ENCODE peak calls at places on chromosome 10, in ten cellular contexts. One of them, this sample, is unnamed.

GRCh38 chr10:131751827-131752775 is 148.7 kb upstream of the PPP2R2D start:
- DNase-seq in AG08395: no peak
- DNase-seq in naive thymus-derived CD4-positive, alpha-beta T cell: no peak
- DNase-seq in fibroblast of mammary gland: no peak
- DNase-seq in activated T-cell treated with anti-CD3 and anti-CD28 coated beads for 1 hour: no peak
- DNase-seq in RPMI7951: no peak
- DNase-seq in progenitor cell of endocrine pancreas: no peak
- DNase-seq in GM12878: no peak
- DNase-seq in Karpas-422: no peak
- DNase-seq in posterior cingulate gyrus: no peak
- DNase-seq in this sample: no peak

GRCh38 chr10:480928-481551 is 208.4 kb downstream of the DIP2C start:
- DNase-seq in activated T-cell treated with anti-CD3 and anti-CD28 coated beads for 1 hour: no peak
- DNase-seq in posterior cingulate gyrus: no peak
- DNase-seq in progenitor cell of endocrine pancreas: no peak
- DNase-seq in fibroblast of mammary gland: peak
- DNase-seq in RPMI7951: no peak
- DNase-seq in GM12878: no peak
- DNase-seq in AG08395: no peak
- DNase-seq in naive thymus-derived CD4-positive, alpha-beta T cell: no peak
- DNase-seq in Karpas-422: no peak
- DNase-seq in this sample: no peak

GRCh38 chr10:14478639-14479038 is 147.9 kb upstream of the FRMD4A start:
- DNase-seq in activated T-cell treated with anti-CD3 and anti-CD28 coated beads for 1 hour: no peak
- DNase-seq in naive thymus-derived CD4-positive, alpha-beta T cell: no peak
- DNase-seq in RPMI7951: peak
- DNase-seq in AG08395: peak
- DNase-seq in progenitor cell of endocrine pancreas: no peak
- DNase-seq in posterior cingulate gyrus: peak
- DNase-seq in Karpas-422: peak
- DNase-seq in fibroblast of mammary gland: peak
- DNase-seq in GM12878: no peak
- DNase-seq in this sample: no peak

GRCh38 chr10:26733750-26734568 is 36.5 kb downstream of the PDSS1 start:
- DNase-seq in fibroblast of mammary gland: no peak
- DNase-seq in RPMI7951: no peak
- DNase-seq in naive thymus-derived CD4-positive, alpha-beta T cell: no peak
- DNase-seq in GM12878: no peak
- DNase-seq in activated T-cell treated with anti-CD3 and anti-CD28 coated beads for 1 hour: no peak
- DNase-seq in AG08395: no peak
- DNase-seq in progenitor cell of endocrine pancreas: peak
- DNase-seq in posterior cingulate gyrus: no peak
- DNase-seq in Karpas-422: no peak
- DNase-seq in this sample: no peak

GRCh38 chr10:113044015-113044755 is 94.1 kb downstream of the TCF7L2 start:
- DNase-seq in activated T-cell treated with anti-CD3 and anti-CD28 coated beads for 1 hour: no peak
- DNase-seq in Karpas-422: no peak
- DNase-seq in progenitor cell of endocrine pancreas: no peak
- DNase-seq in AG08395: no peak
- DNase-seq in fibroblast of mammary gland: no peak
- DNase-seq in posterior cingulate gyrus: no peak
- DNase-seq in RPMI7951: no peak
- DNase-seq in naive thymus-derived CD4-positive, alpha-beta T cell: no peak
- DNase-seq in GM12878: no peak
- DNase-seq in this sample: no peak

GRCh38 chr10:33434948-33435347 is 100.5 kb upstream of the NRP1 start:
- DNase-seq in progenitor cell of endocrine pancreas: no peak
- DNase-seq in Karpas-422: no peak
- DNase-seq in activated T-cell treated with anti-CD3 and anti-CD28 coated beads for 1 hour: no peak
- DNase-seq in AG08395: no peak
- DNase-seq in GM12878: no peak
- DNase-seq in RPMI7951: peak
- DNase-seq in naive thymus-derived CD4-positive, alpha-beta T cell: no peak
- DNase-seq in fibroblast of mammary gland: peak
- DNase-seq in posterior cingulate gyrus: no peak
- DNase-seq in this sample: no peak

GRCh38 chr10:2925631-2926030 is 141.7 kb upstream of the PFKP start:
- DNase-seq in AG08395: peak
- DNase-seq in RPMI7951: peak
- DNase-seq in activated T-cell treated with anti-CD3 and anti-CD28 coated beads for 1 hour: no peak
- DNase-seq in posterior cingulate gyrus: no peak
- DNase-seq in fibroblast of mammary gland: peak
- DNase-seq in Karpas-422: peak
- DNase-seq in progenitor cell of endocrine pancreas: no peak
- DNase-seq in naive thymus-derived CD4-positive, alpha-beta T cell: no peak
- DNase-seq in GM12878: no peak
- DNase-seq in this sample: no peak

GRCh38 chr10:46296629-46297275 is 10.0 kb downstream of the ANTXRL start:
- DNase-seq in fibroblast of mammary gland: no peak
- DNase-seq in AG08395: no peak
- DNase-seq in progenitor cell of endocrine pancreas: no peak
- DNase-seq in activated T-cell treated with anti-CD3 and anti-CD28 coated beads for 1 hour: no peak
- DNase-seq in naive thymus-derived CD4-positive, alpha-beta T cell: no peak
- DNase-seq in posterior cingulate gyrus: peak
- DNase-seq in RPMI7951: no peak
- DNase-seq in Karpas-422: no peak
- DNase-seq in GM12878: no peak
- DNase-seq in this sample: no peak

GRCh38 chr10:15744217-15744865 is 24.6 kb upstream of the ITGA8 start:
- DNase-seq in posterior cingulate gyrus: peak
- DNase-seq in activated T-cell treated with anti-CD3 and anti-CD28 coated beads for 1 hour: no peak
- DNase-seq in RPMI7951: peak
- DNase-seq in fibroblast of mammary gland: peak
- DNase-seq in GM12878: no peak
- DNase-seq in AG08395: peak
- DNase-seq in Karpas-422: peak
- DNase-seq in progenitor cell of endocrine pancreas: peak
- DNase-seq in naive thymus-derived CD4-positive, alpha-beta T cell: peak
- DNase-seq in this sample: peak

GRCh38 chr10:102451105-102451969 is at the start of gene C10orf95:
- DNase-seq in progenitor cell of endocrine pancreas: no peak
- DNase-seq in posterior cingulate gyrus: no peak
- DNase-seq in GM12878: no peak
- DNase-seq in Karpas-422: no peak
- DNase-seq in fibroblast of mammary gland: no peak
- DNase-seq in RPMI7951: no peak
- DNase-seq in naive thymus-derived CD4-positive, alpha-beta T cell: no peak
- DNase-seq in AG08395: no peak
- DNase-seq in activated T-cell treated with anti-CD3 and anti-CD28 coated beads for 1 hour: no peak
- DNase-seq in this sample: no peak

GRCh38 chr10:98326621-98327027 is 58.6 kb upstream of the LOXL4 start:
- DNase-seq in progenitor cell of endocrine pancreas: no peak
- DNase-seq in RPMI7951: no peak
- DNase-seq in fibroblast of mammary gland: no peak
- DNase-seq in posterior cingulate gyrus: no peak
- DNase-seq in Karpas-422: no peak
- DNase-seq in activated T-cell treated with anti-CD3 and anti-CD28 coated beads for 1 hour: no peak
- DNase-seq in AG08395: no peak
- DNase-seq in naive thymus-derived CD4-positive, alpha-beta T cell: no peak
- DNase-seq in GM12878: no peak
- DNase-seq in this sample: no peak

GRCh38 chr10:66837335-66837734 is 88.5 kb upstream of the LRRTM3 start:
- DNase-seq in activated T-cell treated with anti-CD3 and anti-CD28 coated beads for 1 hour: no peak
- DNase-seq in AG08395: no peak
- DNase-seq in progenitor cell of endocrine pancreas: no peak
- DNase-seq in naive thymus-derived CD4-positive, alpha-beta T cell: no peak
- DNase-seq in GM12878: no peak
- DNase-seq in posterior cingulate gyrus: no peak
- DNase-seq in fibroblast of mammary gland: no peak
- DNase-seq in Karpas-422: no peak
- DNase-seq in RPMI7951: no peak
- DNase-seq in this sample: no peak

GRCh38 chr10:113890769-113891168 is 36.3 kb downstream of the NHLRC2 start:
- DNase-seq in Karpas-422: no peak
- DNase-seq in RPMI7951: no peak
- DNase-seq in posterior cingulate gyrus: no peak
- DNase-seq in progenitor cell of endocrine pancreas: no peak
- DNase-seq in naive thymus-derived CD4-positive, alpha-beta T cell: no peak
- DNase-seq in fibroblast of mammary gland: no peak
- DNase-seq in activated T-cell treated with anti-CD3 and anti-CD28 coated beads for 1 hour: no peak
- DNase-seq in GM12878: no peak
- DNase-seq in AG08395: no peak
- DNase-seq in this sample: no peak

GRCh38 chr10:18980084-18980629 is 68.4 kb upstream of the MALRD1 start:
- DNase-seq in Karpas-422: no peak
- DNase-seq in activated T-cell treated with anti-CD3 and anti-CD28 coated beads for 1 hour: no peak
- DNase-seq in AG08395: no peak
- DNase-seq in naive thymus-derived CD4-positive, alpha-beta T cell: no peak
- DNase-seq in GM12878: no peak
- DNase-seq in progenitor cell of endocrine pancreas: no peak
- DNase-seq in posterior cingulate gyrus: no peak
- DNase-seq in RPMI7951: no peak
- DNase-seq in fibroblast of mammary gland: no peak
- DNase-seq in this sample: no peak

GRCh38 chr10:88835910-88836221 is 15.8 kb downstream of the ANKRD22 start:
- DNase-seq in AG08395: no peak
- DNase-seq in posterior cingulate gyrus: no peak
- DNase-seq in GM12878: no peak
- DNase-seq in naive thymus-derived CD4-positive, alpha-beta T cell: no peak
- DNase-seq in fibroblast of mammary gland: no peak
- DNase-seq in activated T-cell treated with anti-CD3 and anti-CD28 coated beads for 1 hour: no peak
- DNase-seq in RPMI7951: no peak
- DNase-seq in progenitor cell of endocrine pancreas: no peak
- DNase-seq in Karpas-422: no peak
- DNase-seq in this sample: no peak

GRCh38 chr10:55091691-55092328 is 290.8 kb upstream of the PCDH15 start:
- DNase-seq in Karpas-422: peak
- DNase-seq in activated T-cell treated with anti-CD3 and anti-CD28 coated beads for 1 hour: no peak
- DNase-seq in progenitor cell of endocrine pancreas: no peak
- DNase-seq in naive thymus-derived CD4-positive, alpha-beta T cell: no peak
- DNase-seq in AG08395: peak
- DNase-seq in RPMI7951: no peak
- DNase-seq in posterior cingulate gyrus: no peak
- DNase-seq in GM12878: no peak
- DNase-seq in fibroblast of mammary gland: peak
- DNase-seq in this sample: no peak

GRCh38 chr10:33150146-33150545 is 184.3 kb downstream of the NRP1 start:
- DNase-seq in RPMI7951: no peak
- DNase-seq in AG08395: no peak
- DNase-seq in activated T-cell treated with anti-CD3 and anti-CD28 coated beads for 1 hour: no peak
- DNase-seq in naive thymus-derived CD4-positive, alpha-beta T cell: no peak
- DNase-seq in GM12878: no peak
- DNase-seq in posterior cingulate gyrus: no peak
- DNase-seq in progenitor cell of endocrine pancreas: no peak
- DNase-seq in Karpas-422: no peak
- DNase-seq in fibroblast of mammary gland: no peak
- DNase-seq in this sample: no peak

GRCh38 chr10:111410740-111411139 is 333.9 kb downstream of the ADRA2A start:
- DNase-seq in RPMI7951: no peak
- DNase-seq in activated T-cell treated with anti-CD3 and anti-CD28 coated beads for 1 hour: no peak
- DNase-seq in fibroblast of mammary gland: peak
- DNase-seq in Karpas-422: no peak
- DNase-seq in GM12878: no peak
- DNase-seq in AG08395: peak
- DNase-seq in progenitor cell of endocrine pancreas: no peak
- DNase-seq in naive thymus-derived CD4-positive, alpha-beta T cell: no peak
- DNase-seq in posterior cingulate gyrus: no peak
- DNase-seq in this sample: no peak

GRCh38 chr10:70412356-70412755 is 8.4 kb downstream of the EIF4EBP2 start:
- DNase-seq in RPMI7951: no peak
- DNase-seq in posterior cingulate gyrus: no peak
- DNase-seq in GM12878: no peak
- DNase-seq in Karpas-422: no peak
- DNase-seq in fibroblast of mammary gland: no peak
- DNase-seq in activated T-cell treated with anti-CD3 and anti-CD28 coated beads for 1 hour: no peak
- DNase-seq in AG08395: no peak
- DNase-seq in naive thymus-derived CD4-positive, alpha-beta T cell: no peak
- DNase-seq in progenitor cell of endocrine pancreas: no peak
- DNase-seq in this sample: no peak

GRCh38 chr10:29980084-29980483 is 79.3 kb downstream of the JCAD start:
- DNase-seq in GM12878: no peak
- DNase-seq in progenitor cell of endocrine pancreas: no peak
- DNase-seq in fibroblast of mammary gland: peak
- DNase-seq in naive thymus-derived CD4-positive, alpha-beta T cell: no peak
- DNase-seq in posterior cingulate gyrus: no peak
- DNase-seq in RPMI7951: peak
- DNase-seq in AG08395: no peak
- DNase-seq in activated T-cell treated with anti-CD3 and anti-CD28 coated beads for 1 hour: no peak
- DNase-seq in Karpas-422: no peak
- DNase-seq in this sample: no peak

GRCh38 chr10:116026315-116026714 is 246.7 kb downstream of the GFRA1 start:
- DNase-seq in posterior cingulate gyrus: no peak
- DNase-seq in GM12878: no peak
- DNase-seq in RPMI7951: no peak
- DNase-seq in fibroblast of mammary gland: no peak
- DNase-seq in naive thymus-derived CD4-positive, alpha-beta T cell: no peak
- DNase-seq in activated T-cell treated with anti-CD3 and anti-CD28 coated beads for 1 hour: no peak
- DNase-seq in progenitor cell of endocrine pancreas: no peak
- DNase-seq in AG08395: no peak
- DNase-seq in Karpas-422: no peak
- DNase-seq in this sample: no peak

GRCh38 chr10:11881028-11881476 is 57.9 kb downstream of the PROSER2 start:
- DNase-seq in RPMI7951: no peak
- DNase-seq in AG08395: no peak
- DNase-seq in Karpas-422: no peak
- DNase-seq in activated T-cell treated with anti-CD3 and anti-CD28 coated beads for 1 hour: no peak
- DNase-seq in naive thymus-derived CD4-positive, alpha-beta T cell: no peak
- DNase-seq in fibroblast of mammary gland: no peak
- DNase-seq in progenitor cell of endocrine pancreas: no peak
- DNase-seq in posterior cingulate gyrus: no peak
- DNase-seq in GM12878: no peak
- DNase-seq in this sample: no peak

GRCh38 chr10:31749293-31749692 is 179.3 kb downstream of the ARHGAP12 start:
- DNase-seq in activated T-cell treated with anti-CD3 and anti-CD28 coated beads for 1 hour: no peak
- DNase-seq in AG08395: peak
- DNase-seq in RPMI7951: no peak
- DNase-seq in naive thymus-derived CD4-positive, alpha-beta T cell: no peak
- DNase-seq in progenitor cell of endocrine pancreas: no peak
- DNase-seq in fibroblast of mammary gland: no peak
- DNase-seq in posterior cingulate gyrus: no peak
- DNase-seq in GM12878: no peak
- DNase-seq in Karpas-422: no peak
- DNase-seq in this sample: no peak

GRCh38 chr10:42962902-42963231 is 114.0 kb upstream of the RET start:
- DNase-seq in RPMI7951: no peak
- DNase-seq in fibroblast of mammary gland: no peak
- DNase-seq in AG08395: no peak
- DNase-seq in progenitor cell of endocrine pancreas: no peak
- DNase-seq in posterior cingulate gyrus: no peak
- DNase-seq in Karpas-422: no peak
- DNase-seq in activated T-cell treated with anti-CD3 and anti-CD28 coated beads for 1 hour: no peak
- DNase-seq in GM12878: no peak
- DNase-seq in naive thymus-derived CD4-positive, alpha-beta T cell: no peak
- DNase-seq in this sample: no peak

GRCh38 chr10:52215745-52216361 is 98.2 kb upstream of the DKK1 start:
- DNase-seq in posterior cingulate gyrus: no peak
- DNase-seq in fibroblast of mammary gland: peak
- DNase-seq in AG08395: peak
- DNase-seq in RPMI7951: peak
- DNase-seq in naive thymus-derived CD4-positive, alpha-beta T cell: peak
- DNase-seq in activated T-cell treated with anti-CD3 and anti-CD28 coated beads for 1 hour: peak
- DNase-seq in progenitor cell of endocrine pancreas: peak
- DNase-seq in GM12878: peak
- DNase-seq in Karpas-422: peak
- DNase-seq in this sample: no peak

GRCh38 chr10:129877773-129878371 is 86.2 kb downstream of the EBF3 start:
- DNase-seq in Karpas-422: peak
- DNase-seq in naive thymus-derived CD4-positive, alpha-beta T cell: peak
- DNase-seq in GM12878: no peak
- DNase-seq in AG08395: peak
- DNase-seq in posterior cingulate gyrus: no peak
- DNase-seq in fibroblast of mammary gland: peak
- DNase-seq in progenitor cell of endocrine pancreas: no peak
- DNase-seq in activated T-cell treated with anti-CD3 and anti-CD28 coated beads for 1 hour: peak
- DNase-seq in RPMI7951: no peak
- DNase-seq in this sample: peak

GRCh38 chr10:95782274-95782830 is 26.4 kb downstream of the ENTPD1 start:
- DNase-seq in activated T-cell treated with anti-CD3 and anti-CD28 coated beads for 1 hour: no peak
- DNase-seq in progenitor cell of endocrine pancreas: no peak
- DNase-seq in GM12878: no peak
- DNase-seq in Karpas-422: no peak
- DNase-seq in naive thymus-derived CD4-positive, alpha-beta T cell: no peak
- DNase-seq in AG08395: no peak
- DNase-seq in RPMI7951: no peak
- DNase-seq in posterior cingulate gyrus: no peak
- DNase-seq in fibroblast of mammary gland: no peak
- DNase-seq in this sample: no peak

GRCh38 chr10:72087969-72088878 is at the start of gene SPOCK2:
- DNase-seq in GM12878: no peak
- DNase-seq in Karpas-422: no peak
- DNase-seq in AG08395: no peak
- DNase-seq in RPMI7951: no peak
- DNase-seq in progenitor cell of endocrine pancreas: no peak
- DNase-seq in naive thymus-derived CD4-positive, alpha-beta T cell: peak
- DNase-seq in posterior cingulate gyrus: no peak
- DNase-seq in activated T-cell treated with anti-CD3 and anti-CD28 coated beads for 1 hour: peak
- DNase-seq in fibroblast of mammary gland: no peak
- DNase-seq in this sample: peak

This sample was measured in effector CD4-positive, alpha-beta T cell.